ENCODE peak calls at places on chromosomes 1 and 21, in six cellular contexts. P is progenitor cell of endocrine pancreas; L is iPS-NIHi11; M is GM12865; U is IMR-90; A is CD4-positive, alpha-beta memory T cell. I is an unnamed sample.

GRCh38 chr1:109484519-109484975 is 842 bp downstream of the ATXN7L2 start:
- DNase-seq in A (no peak), M (peak), L (no peak), P (no peak), U (no peak), I (peak)

GRCh38 chr1:208080396-208081276 is 163.5 kb downstream of the PLXNA2 start:
- DNase-seq in M (no peak), L (no peak), A (no peak), U (no peak), P (no peak), I (no peak)

GRCh38 chr21:41786521-41786987 is 19.7 kb upstream of the RIPK4 start:
- DNase-seq in U (peak), A (no peak), M (no peak), P (no peak), L (no peak), I (peak)

GRCh38 chr1:29289493-29289892 is 53.2 kb downstream of the PTPRU start:
- DNase-seq in U (no peak), A (no peak), P (no peak), M (no peak), L (no peak), I (no peak)

GRCh38 chr1:80375662-80376061 is 1369.1 kb upstream of the ADGRL4 start:
- DNase-seq in U (peak), P (no peak), M (no peak), A (no peak), L (no peak), I (peak)

GRCh38 chr1:41673355-41673754 is 188.9 kb upstream of the EDN2 start:
- DNase-seq in M (peak), U (peak), L (no peak), A (peak), P (no peak), I (peak)

GRCh38 chr1:24695202-24695974 is 49.9 kb upstream of the CLIC4 start:
- DNase-seq in L (no peak), P (no peak), M (peak), A (no peak), U (no peak), I (peak)

GRCh38 chr1:66309006-66309741 is 224.8 kb upstream of the SGIP1 start:
- DNase-seq in A (no peak), U (no peak), L (no peak), P (no peak), M (no peak), I (no peak)

GRCh38 chr1:6666696-6667095 is 34.9 kb downstream of the DNAJC11 start:
- DNase-seq in U (no peak), A (no peak), M (no peak), P (no peak), L (no peak), I (no peak)

GRCh38 chr1:51443555-51443954 is 75.5 kb downstream of the EPS15 start:
- DNase-seq in U (no peak), M (no peak), P (no peak), L (no peak), A (no peak), I (no peak)

GRCh38 chr1:145897969-145898368 is 11.9 kb downstream of the ITGA10 start:
- DNase-seq in L (no peak), P (no peak), M (no peak), U (no peak), A (no peak), I (no peak)

GRCh38 chr1:186409091-186409490 is 33.5 kb downstream of the ODR4 start:
- DNase-seq in U (no peak), P (no peak), M (peak), A (no peak), L (no peak), I (no peak)

I was measured in EH.